ENCODE peak calls at places on chromosomes 5 and 9, in six cellular contexts. B, D, C, I, R and M are unnamed samples.

GRCh38 chr5:179795049-179795862 is 1.5 kb downstream of the LTC4S start:
- DNase-seq in D (no peak), B (no peak), C (no peak), R (peak), I (peak), M (peak)

GRCh38 chr5:142079243-142079642 is 29.3 kb upstream of the NDFIP1 start:
- DNase-seq in B (no peak), R (no peak), D (no peak), I (no peak), C (no peak), M (no peak)

GRCh38 chr5:180601591-180602480 is 10.5 kb upstream of the SCGB3A1 start:
- DNase-seq in B (no peak), R (peak), D (no peak), I (no peak), C (no peak), M (no peak)

GRCh38 chr5:956941-957729 is 51.5 kb upstream of the NKD2 start:
- DNase-seq in C (no peak), D (no peak), I (peak), R (peak), B (no peak), M (no peak)

GRCh38 chr5:115831163-115831768 is 10.1 kb downstream of the ATG12 start:
- DNase-seq in B (no peak), R (no peak), I (peak), C (no peak), D (peak), M (peak)

GRCh38 chr9:129944501-129945116 is 98.4 kb downstream of the FNBP1 start:
- DNase-seq in D (no peak), C (no peak), I (no peak), R (no peak), B (peak), M (no peak)

GRCh38 chr9:72579880-72580570 is 58.6 kb downstream of the TMC1 start:
- DNase-seq in C (no peak), R (no peak), B (no peak), I (peak), D (no peak), M (no peak)

GRCh38 chr5:87413116-87413645 is 451 bp upstream of the CCNH start:
- DNase-seq in C (no peak), R (no peak), D (no peak), I (no peak), B (no peak), M (no peak)

GRCh38 chr9:92807757-92808725 is 43.4 kb upstream of the BICD2 start:
- DNase-seq in B (peak), C (peak), D (no peak), I (no peak), R (no peak), M (peak)

GRCh38 chr9:89463986-89464901 is 33.7 kb downstream of the SEMA4D start:
- DNase-seq in D (no peak), C (peak), B (peak), I (no peak), R (no peak), M (no peak)

GRCh38 chr5:29389993-29390392 is 1803.5 kb upstream of the CDH6 start:
- DNase-seq in R (no peak), D (no peak), B (no peak), C (no peak), I (no peak), M (no peak)

GRCh38 chr9:38720083-38720755 is at the start of gene FAM240B:
- DNase-seq in C (no peak), B (no peak), I (no peak), D (no peak), R (no peak), M (no peak)

GRCh38 chr5:147483961-147484707 is 25.7 kb downstream of the DPYSL3 start:
- DNase-seq in I (peak), R (peak), B (no peak), D (no peak), C (no peak), M (peak)

GRCh38 chr9:126346031-126346430 is 19.4 kb downstream of the MVB12B start:
- DNase-seq in I (no peak), D (no peak), C (no peak), B (no peak), R (no peak), M (no peak)